ENCODE peak calls at places on chromosomes 6 and 20, in seven cellular contexts. G is H9; T is cardiac muscle cell; L is heart left ventricle; C is right cardiac atrium; Z is heart right ventricle; F is CD4-positive, alpha-beta memory T cell. R is an unnamed sample.

GRCh38 chr6:149169761-149170359 is 147.7 kb upstream of the TAB2 start:
- DNase-seq in T (no peak), F (no peak), G (no peak), Z (no peak), L (no peak), C (no peak), R (peak; percentile 78)

GRCh38 chr6:143619844-143620243 is 57.9 kb upstream of the PHACTR2 start:
- DNase-seq in T (no peak), C (no peak), L (no peak), G (no peak), Z (no peak), F (no peak), R (no peak)

GRCh38 chr20:54843891-54844290 is 368.5 kb downstream of the DOK5 start:
- DNase-seq in C (no peak), G (no peak), F (no peak), T (no peak), L (no peak), Z (no peak), R (no peak)

GRCh38 chr6:155186052-155186658 is 77.7 kb upstream of the CLDN20 start:
- DNase-seq in C (no peak), T (no peak), Z (no peak), G (peak; percentile 41), L (no peak), F (no peak), R (no peak)

GRCh38 chr20:64253000-64253383 is 2.6 kb upstream of the PCMTD2 start:
- DNase-seq in G (no peak), L (no peak), Z (no peak), T (no peak), F (no peak), C (no peak), R (peak; percentile 50)

GRCh38 chr6:112877134-112878100 is 530.3 kb downstream of the RFPL4B start:
- DNase-seq in F (no peak), G (no peak), C (no peak), Z (no peak), T (no peak), L (no peak), R (peak; percentile 91)

GRCh38 chr6:157020398-157021266 is 243.5 kb downstream of the ARID1B start:
- DNase-seq in T (peak; percentile 63), F (peak; percentile 74), L (peak; percentile 65), Z (peak; percentile 54), C (peak; percentile 79), G (peak; percentile 49), R (peak; percentile 92)

GRCh38 chr20:8094845-8095244 is 37.2 kb upstream of the PLCB1 start:
- DNase-seq in Z (no peak), T (no peak), G (no peak), F (no peak), L (no peak), C (no peak), R (no peak)

GRCh38 chr6:140504776-140505175 is 1130.3 kb upstream of the CITED2 start:
- DNase-seq in C (no peak), T (no peak), L (no peak), Z (no peak), G (no peak), F (no peak), R (no peak)

GRCh38 chr6:170011233-170012142 is 260.1 kb downstream of the ERMARD start:
- DNase-seq in F (no peak), L (peak; percentile 56), T (no peak), C (peak; percentile 91), G (peak; percentile 23), Z (peak; percentile 69), R (peak; percentile 46)

GRCh38 chr6:112735129-112735528 is 388.0 kb downstream of the RFPL4B start:
- DNase-seq in G (no peak), F (no peak), C (no peak), L (no peak), T (no peak), Z (no peak), R (no peak)

GRCh38 chr20:45779011-45779915 is 12.4 kb downstream of the WFDC3 start:
- DNase-seq in L (peak; percentile 66), F (no peak), T (no peak), C (peak; percentile 93), G (no peak), Z (peak; percentile 69), R (peak; percentile 75)

GRCh38 chr6:1689141-1689540 is 79.4 kb downstream of the FOXC1 start:
- DNase-seq in L (no peak), G (no peak), T (no peak), F (no peak), C (no peak), Z (no peak), R (peak; percentile 79)
- H3K4me1 ChIP-seq in L (no peaks in the 10 kb centered on the region), G (no peaks in the 10 kb centered on the region), T (no peaks in the 10 kb centered on the region), F (no peaks in the 10 kb centered on the region), C (no peaks in the 10 kb centered on the region), Z (no peaks in the 10 kb centered on the region), R (peaks cover 28% of the 10 kb centered on the region)

GRCh38 chr6:31580446-31580755 is 1.8 kb downstream of the LTB start:
- DNase-seq in G (no peak), L (no peak), C (no peak), T (no peak), Z (no peak), F (no peak), R (no peak)

GRCh38 chr6:31579546-31580445 is 2.4 kb downstream of the LTB start:
- DNase-seq in G (no peak), L (no peak), F (peak; percentile 53), T (no peak), C (no peak), Z (no peak), R (no peak)

GRCh38 chr6:31580807-31581437 is 1.3 kb downstream of the LTB start:
- DNase-seq in L (peak; percentile 91), Z (peak; percentile 89), C (peak; percentile 97), T (peak; percentile 92), F (peak; percentile 83), G (peak; percentile 90), R (peak; percentile 99)

GRCh38 chr6:31581511-31582229 is 554 bp downstream of the LTB start:
- DNase-seq in F (no peak), G (no peak), T (peak; percentile 34), Z (no peak), C (peak; percentile 67), L (no peak), R (peak; percentile 77)

DNA sequence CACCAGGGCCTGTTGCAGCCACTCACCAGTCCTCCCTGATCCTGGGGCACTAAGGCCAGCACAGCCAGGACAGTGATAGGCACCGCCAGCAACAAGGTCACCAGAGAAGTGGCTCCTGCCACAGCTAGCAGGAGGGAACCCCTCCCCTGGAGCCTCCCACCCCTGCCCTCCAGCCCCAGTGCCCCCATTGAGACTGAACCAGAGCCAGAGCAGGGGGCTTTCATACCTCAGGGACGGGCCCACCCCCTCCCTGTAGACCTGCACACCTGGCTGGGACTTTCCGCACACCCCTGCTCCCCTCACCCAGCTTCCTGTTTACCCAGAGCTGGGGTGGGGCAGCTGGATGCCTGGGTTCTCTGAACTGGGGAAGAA is at the start of gene LTB:
- DNase-seq in T (no peak), F (peak; percentile 85), L (no peak), G (no peak), Z (no peak), C (peak; percentile 54), R (peak; percentile 54)
- H3K4me1 ChIP-seq in T (peaks cover 3% of the 10 kb centered on the region), F (peaks cover 79% of the 10 kb centered on the region), L (no peaks in the 10 kb centered on the region), G (peaks cover 2% of the 10 kb centered on the region), Z (no peaks in the 10 kb centered on the region), C (no peaks in the 10 kb centered on the region), R (peaks cover 12% of the 10 kb centered on the region)

DNA sequence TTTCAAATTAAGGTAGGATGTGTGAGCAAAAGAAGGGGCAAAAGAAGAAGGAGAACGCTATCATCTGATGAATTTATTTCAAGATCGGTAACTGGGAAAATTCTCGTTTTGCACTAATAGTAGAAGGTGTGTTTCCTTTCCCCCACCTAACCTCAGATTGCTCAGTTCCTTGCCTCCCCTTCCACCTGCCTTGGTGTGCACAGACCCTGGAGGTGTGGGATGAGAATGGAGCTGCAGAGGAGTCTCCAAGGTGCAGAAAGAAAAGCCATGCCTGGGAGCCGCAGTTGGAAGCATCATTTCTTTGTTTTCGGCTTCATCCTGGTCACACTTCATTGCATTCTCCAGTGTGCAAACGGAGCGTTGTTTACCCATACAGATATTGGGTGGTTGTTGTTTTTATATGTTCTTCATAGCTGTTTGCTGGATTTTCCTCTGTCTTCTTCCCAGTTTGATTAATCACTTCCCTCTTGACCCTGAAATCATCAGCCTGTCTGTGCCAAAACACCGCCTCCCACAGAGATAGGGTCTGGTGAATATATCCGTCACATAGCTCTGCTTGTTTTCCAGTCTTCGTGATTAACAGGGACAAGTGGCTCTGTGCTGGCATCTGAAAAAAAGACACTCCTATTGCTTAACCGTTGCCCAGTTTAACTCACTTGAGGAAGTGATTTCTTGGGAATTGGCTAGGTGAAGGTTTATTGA is 40.2 kb upstream of the NEDD9 start:
- DNase-seq in L (no peak), F (no peak), C (no peak), G (no peak), Z (no peak), T (peak; percentile 60), R (no peak)
- H3K4me1 ChIP-seq in L (no peaks in the 10 kb centered on the region), F (peaks cover 33% of the 10 kb centered on the region), C (peaks cover 9% of the 10 kb centered on the region), G (peaks cover 8% of the 10 kb centered on the region), Z (peaks cover 7% of the 10 kb centered on the region), T (peaks cover 54% of the 10 kb centered on the region), R (peaks cover 10% of the 10 kb centered on the region)

GRCh38 chr6:108171291-108171917 is 5.6 kb downstream of the NR2E1 start:
- DNase-seq in G (peak; percentile 34), L (no peak), C (no peak), F (no peak), Z (no peak), T (no peak), R (peak; percentile 85)

GRCh38 chr6:108174371-108175175 is 8.8 kb downstream of the NR2E1 start:
- DNase-seq in L (no peak), T (peak; percentile 84), C (peak; percentile 73), Z (peak; percentile 21), F (no peak), G (peak; percentile 85), R (peak; percentile 92)

GRCh38 chr6:108169801-108170606 is 4.2 kb downstream of the NR2E1 start:
- DNase-seq in Z (no peak), F (no peak), L (no peak), G (peak; percentile 51), T (no peak), C (no peak), R (peak; percentile 57)

GRCh38 chr6:108170607-108171290 is 4.9 kb downstream of the NR2E1 start:
- DNase-seq in L (no peak), T (no peak), F (no peak), Z (no peak), C (no peak), G (no peak), R (peak; percentile 53)

GRCh38 chr6:108171918-108172516 is 6.2 kb downstream of the NR2E1 start:
- DNase-seq in L (no peak), T (no peak), G (no peak), Z (no peak), F (no peak), C (no peak), R (peak; percentile 84)
- H3K4me1 ChIP-seq in L (no peaks in the 10 kb centered on the region), T (peaks cover 1% of the 10 kb centered on the region), G (no peaks in the 10 kb centered on the region), Z (peaks cover 12% of the 10 kb centered on the region), F (peaks cover 54% of the 10 kb centered on the region), C (no peaks in the 10 kb centered on the region), R (no peaks in the 10 kb centered on the region)

DNA sequence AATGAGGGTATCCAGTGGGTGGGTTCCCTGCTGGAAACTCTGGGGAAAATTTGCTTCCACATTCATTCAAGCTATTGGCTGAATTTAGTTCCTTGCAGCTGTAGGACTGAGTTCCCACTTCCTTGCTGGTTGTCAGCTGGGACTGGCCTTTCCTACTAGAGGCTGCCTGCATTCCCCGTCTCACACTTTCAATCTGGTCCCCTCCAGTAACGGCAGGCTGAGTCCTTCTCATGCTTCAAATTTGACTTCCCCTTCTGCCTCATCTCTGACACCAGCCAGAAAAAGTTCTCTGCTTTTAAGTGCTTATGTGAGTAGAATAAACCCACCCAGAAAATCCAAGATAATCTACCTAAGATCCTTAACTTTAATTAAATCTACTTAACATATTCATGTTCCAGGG is 4.4 kb downstream of the CSNK2A1 start:
- DNase-seq in F (no peak), Z (no peak), L (no peak), G (no peak), C (no peak), T (no peak), R (no peak)
- H3K4me1 ChIP-seq in F (peaks cover 77% of the 10 kb centered on the region), Z (peaks cover 15% of the 10 kb centered on the region), L (peaks cover 19% of the 10 kb centered on the region), G (peaks cover 6% of the 10 kb centered on the region), C (peaks cover 12% of the 10 kb centered on the region), T (peaks cover 16% of the 10 kb centered on the region), R (peaks cover 39% of the 10 kb centered on the region)